ENCODE peak calls at places on chromosomes 11 and 22, in seven cellular contexts. M is psoas muscle, L is coronary artery, K is GM13976, H is GM12865, S is tibial artery, N is PC-3. X is an unnamed sample.

GRCh38 chr11:113270080-113270479 is 44.3 kb upstream of the TTC12 start:
- DNase-seq in M (no peak), L (no peak), K (no peak), H (no peak), S (no peak), N (no peak), X (no peak)

GRCh38 chr11:44624761-44625221 is 59.3 kb downstream of the CD82 start:
- DNase-seq in M (no peak), L (peak), K (peak), H (no peak), S (no peak), N (no peak), X (peak)

GRCh38 chr11:57668467-57668890 is 565 bp downstream of the ZDHHC5 start:
- DNase-seq in M (no peak), L (no peak), K (no peak), H (peak), S (no peak), N (peak), X (no peak)

GRCh38 chr11:61350803-61351202 is 10.9 kb downstream of the CYB561A3 start:
- DNase-seq in M (no peak), L (no peak), K (no peak), H (no peak), S (no peak), N (no peak), X (no peak)

GRCh38 chr11:61587541-61587941 is 6.7 kb upstream of the SYT7 start:
- DNase-seq in M (peak), L (no peak), K (no peak), H (no peak), S (no peak), N (peak), X (no peak)

GRCh38 chr22:45608763-45609180 is 62.9 kb upstream of the ATXN10 start:
- DNase-seq in M (no peak), L (no peak), K (no peak), H (no peak), S (no peak), N (peak), X (no peak)

GRCh38 chr11:95922536-95923440 is 1.1 kb downstream of the MTMR2 start:
- DNase-seq in M (no peak), L (no peak), K (no peak), H (no peak), S (no peak), N (peak), X (no peak)

GRCh38 chr11:135073870-135074269 is 661.8 kb upstream of the B3GAT1 start:
- DNase-seq in M (no peak), L (no peak), K (no peak), H (no peak), S (no peak), N (no peak), X (no peak)

GRCh38 chr22:30880181-30880601 is 88.4 kb downstream of the MORC2 start:
- DNase-seq in M (no peak), L (no peak), K (no peak), H (no peak), S (no peak), N (no peak), X (no peak)

GRCh38 chr11:110830344-110831141 is 118.3 kb upstream of the ARHGAP20 start:
- DNase-seq in M (no peak), L (no peak), K (no peak), H (no peak), S (no peak), N (no peak), X (no peak)

GRCh38 chr22:19480173-19480568 is 451 bp downstream of the CDC45 start:
- DNase-seq in M (no peak), L (no peak), K (no peak), H (no peak), S (no peak), N (no peak), X (no peak)

GRCh38 chr11:119907934-119908760 is 179.1 kb upstream of the NECTIN1 start:
- DNase-seq in M (no peak), L (no peak), K (no peak), H (no peak), S (no peak), N (no peak), X (no peak)

GRCh38 chr11:36153581-36153980 is 135.6 kb downstream of the COMMD9 start:
- DNase-seq in M (no peak), L (no peak), K (no peak), H (no peak), S (no peak), N (no peak), X (no peak)

GRCh38 chr22:36156515-36157419 is 3.8 kb downstream of the APOL3 start:
- DNase-seq in M (peak), L (peak), K (peak), H (peak), S (peak), N (peak), X (no peak)

GRCh38 chr11:92424281-92424680 is 199.7 kb downstream of the FAT3 start:
- DNase-seq in M (no peak), L (no peak), K (no peak), H (no peak), S (no peak), N (no peak), X (no peak)

GRCh38 chr11:57504511-57504910 is 11.0 kb downstream of the SLC43A1 start:
- DNase-seq in M (no peak), L (no peak), K (peak), H (no peak), S (no peak), N (no peak), X (no peak)

GRCh38 chr11:57568330-57568766 is 876 bp upstream of the UBE2L6 start:
- DNase-seq in M (no peak), L (no peak), K (no peak), H (peak), S (peak), N (peak), X (no peak)

GRCh38 chr11:13486926-13487660 is 8.7 kb downstream of the PTH start:
- DNase-seq in M (no peak), L (no peak), K (peak), H (peak), S (no peak), N (no peak), X (no peak)

GRCh38 chr22:23504522-23504921 is 75.6 kb downstream of the IGLL1 start:
- DNase-seq in M (peak), L (no peak), K (no peak), H (no peak), S (no peak), N (no peak), X (no peak)

GRCh38 chr22:26235792-26236191 is 66.5 kb downstream of the SEZ6L start:
- DNase-seq in M (peak), L (no peak), K (no peak), H (no peak), S (no peak), N (no peak), X (no peak)

GRCh38 chr22:49760280-49760629 is 67.4 kb downstream of the BRD1 start:
- DNase-seq in M (no peak), L (no peak), K (no peak), H (peak), S (no peak), N (no peak), X (no peak)

GRCh38 chr11:18203723-18204122 is 31.1 kb downstream of the MRGPRX4 start:
- DNase-seq in M (no peak), L (no peak), K (peak), H (peak), S (no peak), N (peak), X (no peak)

GRCh38 chr11:66068923-66069714 is 953 bp upstream of the PACS1 start:
- DNase-seq in M (no peak), L (no peak), K (peak), H (peak), S (peak), N (peak), X (peak)

GRCh38 chr11:43992834-43993637 is 50.6 kb downstream of the C11orf96 start:
- DNase-seq in M (no peak), L (no peak), K (no peak), H (peak), S (no peak), N (no peak), X (no peak)

GRCh38 chr11:60378359-60378758 is at the start of gene MS4A7:
- DNase-seq in M (peak), L (no peak), K (peak), H (peak), S (peak), N (peak), X (no peak)

GRCh38 chr11:565921-566509 is 5.2 kb downstream of the RASSF7 start:
- DNase-seq in M (no peak), L (no peak), K (no peak), H (no peak), S (no peak), N (no peak), X (no peak)

GRCh38 chr11:132312616-132313210 is 942.3 kb downstream of the NTM start:
- DNase-seq in M (no peak), L (no peak), K (peak), H (peak), S (no peak), N (no peak), X (no peak)

GRCh38 chr11:122107045-122107444 is 9.0 kb downstream of the BLID start:
- DNase-seq in M (no peak), L (no peak), K (no peak), H (no peak), S (no peak), N (no peak), X (no peak)

GRCh38 chr22:37381489-37381888 is 45.8 kb downstream of the ELFN2 start:
- DNase-seq in M (no peak), L (no peak), K (no peak), H (no peak), S (no peak), N (no peak), X (no peak)

GRCh38 chr22:35921777-35922176 is 106.8 kb downstream of the RBFOX2 start:
- DNase-seq in M (peak), L (no peak), K (peak), H (peak), S (peak), N (peak), X (peak)

GRCh38 chr22:31346255-31346732 is at the start of gene PATZ1:
- DNase-seq in M (peak), L (no peak), K (peak), H (peak), S (peak), N (peak), X (peak)

GRCh38 chr11:10450451-10451398 is 4.3 kb upstream of the AMPD3 start:
- DNase-seq in M (peak), L (no peak), K (peak), H (peak), S (no peak), N (peak), X (no peak)

GRCh38 chr11:123173856-123174186 is 21.2 kb downstream of the CLMP start:
- DNase-seq in M (no peak), L (no peak), K (no peak), H (no peak), S (no peak), N (no peak), X (no peak)

GRCh38 chr11:71240865-71241691 is 11.3 kb downstream of the SHANK2 start:
- DNase-seq in M (peak), L (peak), K (no peak), H (peak), S (peak), N (no peak), X (peak)

GRCh38 chr11:35166369-35167360 is 27.7 kb downstream of the CD44 start:
- DNase-seq in M (no peak), L (no peak), K (no peak), H (no peak), S (peak), N (peak), X (peak)

GRCh38 chr11:125394306-125394705 is 101.8 kb downstream of the FEZ1 start:
- DNase-seq in M (no peak), L (no peak), K (no peak), H (no peak), S (no peak), N (no peak), X (no peak)

GRCh38 chr11:125389339-125390166 is 106.5 kb downstream of the FEZ1 start:
- DNase-seq in M (no peak), L (no peak), K (no peak), H (no peak), S (no peak), N (no peak), X (no peak)

GRCh38 chr11:125390949-125391348 is 105.1 kb downstream of the FEZ1 start:
- DNase-seq in M (no peak), L (no peak), K (no peak), H (no peak), S (no peak), N (no peak), X (no peak)

GRCh38 chr11:125397421-125397820 is 98.6 kb downstream of the FEZ1 start:
- DNase-seq in M (no peak), L (no peak), K (no peak), H (no peak), S (no peak), N (no peak), X (no peak)

DNA sequence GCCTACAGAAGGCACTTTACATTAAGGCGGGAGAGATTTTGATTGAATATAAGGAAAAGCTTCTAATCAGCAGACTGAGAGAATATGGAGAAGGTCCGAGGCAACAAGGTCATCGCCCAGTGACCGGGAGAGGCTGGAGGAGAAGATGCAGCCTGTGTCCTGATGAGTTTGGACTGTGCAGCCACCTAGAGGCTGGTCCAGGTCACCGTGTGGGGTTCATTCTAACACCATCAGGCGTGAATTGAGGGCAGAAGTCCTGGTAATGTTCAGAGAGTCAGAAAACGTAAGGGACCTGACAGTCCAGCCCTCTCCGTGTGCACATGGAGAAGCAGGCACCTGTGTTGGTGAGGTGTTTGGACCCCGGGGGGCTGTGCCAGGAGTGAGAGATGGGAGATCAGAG is 102.7 kb downstream of the FEZ1 start:
- DNase-seq in M (no peak), L (no peak), K (no peak), H (no peak), S (no peak), N (no peak), X (no peak)
- TF ChIP-seq CTCF in M (no peak), L (no peak), K (no peak), H (peak), S (no peak), N (peak), X (no peak)

DNA sequence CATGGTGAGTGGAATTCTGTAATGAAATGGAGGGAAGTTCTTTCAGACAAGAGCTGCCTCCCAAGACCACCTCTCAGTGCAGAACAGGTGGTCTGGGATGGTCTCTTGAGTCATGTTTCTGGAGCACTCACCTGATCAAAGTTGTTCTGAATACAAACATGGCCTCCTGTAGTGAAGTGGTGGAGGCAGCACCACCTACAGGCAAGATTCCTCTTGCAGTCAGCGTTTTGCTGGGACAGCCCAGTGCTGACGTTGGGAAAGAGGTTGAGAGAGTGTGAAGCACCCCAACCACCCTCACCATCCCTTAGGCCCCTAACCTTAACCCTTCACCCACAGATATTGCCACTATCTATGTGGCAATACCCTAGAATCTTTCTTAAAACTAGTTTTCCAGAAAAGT is 371.4 kb downstream of the CADM1 start:
- DNase-seq in M (no peak), L (no peak), K (peak), H (peak), S (no peak), N (no peak), X (no peak)
- TF ChIP-seq CTCF in M (peak), L (no peak), K (peak), H (peak), S (no peak), N (no peak), X (no peak)

DNA sequence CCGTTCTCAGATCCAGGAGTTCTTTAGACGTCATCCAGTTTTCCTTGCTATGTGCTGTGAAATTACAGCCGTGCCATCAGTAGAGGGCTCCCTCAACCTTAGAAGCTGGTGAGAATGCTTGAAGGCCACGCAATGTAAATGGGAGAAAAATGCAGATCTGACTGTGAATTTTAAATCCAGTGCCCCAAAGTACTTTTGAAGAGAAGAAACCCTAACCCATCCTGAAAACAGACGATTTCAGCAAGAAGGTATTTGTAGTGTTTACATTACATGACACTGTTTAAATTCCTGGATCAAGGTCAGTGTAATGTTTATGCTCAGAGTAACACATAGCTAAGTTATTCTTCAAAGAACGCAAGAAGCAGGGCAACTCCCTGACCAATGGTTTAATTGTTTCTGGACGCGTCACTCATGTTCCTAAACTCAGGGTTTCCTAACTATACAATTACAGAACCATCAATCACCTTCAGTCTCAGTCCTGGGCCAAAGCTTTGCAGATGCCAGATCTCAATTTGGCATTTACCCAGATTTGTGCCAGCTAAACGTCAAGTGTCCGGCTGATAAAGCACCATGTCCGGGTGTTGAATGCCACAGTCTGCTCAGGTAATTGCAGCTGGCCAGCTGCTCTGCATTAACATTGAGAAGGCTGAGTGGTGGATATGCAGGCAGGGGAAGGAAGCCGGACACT is 38.2 kb downstream of the ADAMTS8 start:
- DNase-seq in M (no peak), L (no peak), K (no peak), H (no peak), S (no peak), N (peak), X (no peak)
- TF ChIP-seq CTCF in M (peak), L (no peak), K (no peak), H (no peak), S (peak), N (peak), X (peak)

DNA sequence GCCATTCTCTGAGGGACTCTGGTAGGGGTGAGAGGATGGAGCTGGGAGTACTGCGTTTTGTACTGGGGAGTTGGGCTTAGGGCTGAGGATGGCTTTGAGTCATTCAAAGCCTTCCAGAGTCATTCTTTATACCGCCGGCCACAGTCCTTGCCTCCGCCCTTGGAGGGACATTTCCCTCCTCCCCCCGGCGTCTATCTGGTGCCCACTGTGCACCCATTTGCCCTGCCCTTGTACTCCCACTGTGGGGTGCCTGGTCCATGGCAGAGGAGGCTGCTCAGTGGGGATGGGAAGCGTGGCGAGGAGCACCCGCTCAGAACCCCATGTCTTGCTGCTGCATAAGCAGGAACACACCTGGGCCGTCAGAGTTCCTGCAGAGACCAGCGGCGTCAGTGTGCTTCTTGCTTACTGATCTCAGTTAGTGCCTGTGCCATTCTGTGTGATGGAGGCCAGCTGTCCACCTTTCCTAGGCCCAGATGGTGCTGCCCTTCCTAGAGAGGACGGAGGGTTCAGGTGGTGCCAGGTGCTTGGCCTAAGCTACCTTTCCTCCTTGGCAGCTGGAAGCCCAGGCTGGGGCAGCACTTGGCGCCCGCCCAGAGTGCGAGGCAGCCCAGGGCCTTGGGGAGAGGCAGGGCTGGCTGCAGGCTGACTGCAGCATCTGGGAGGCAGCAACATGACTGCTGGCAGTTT is 23.3 kb upstream of the TMEM191C start:
- DNase-seq in M (no peak), L (peak), K (no peak), H (no peak), S (peak), N (no peak), X (peak)
- TF ChIP-seq CTCF in M (no peak), L (no peak), K (no peak), H (no peak), S (no peak), N (no peak), X (no peak)

GRCh38 chr11:46410021-46410420 is 18.4 kb upstream of the CHRM4 start:
- DNase-seq in M (no peak), L (no peak), K (no peak), H (no peak), S (no peak), N (no peak), X (no peak)
- TF ChIP-seq CTCF in M (no peak), L (no peak), K (peak), H (no peak), S (no peak), N (peak), X (no peak)

DNA sequence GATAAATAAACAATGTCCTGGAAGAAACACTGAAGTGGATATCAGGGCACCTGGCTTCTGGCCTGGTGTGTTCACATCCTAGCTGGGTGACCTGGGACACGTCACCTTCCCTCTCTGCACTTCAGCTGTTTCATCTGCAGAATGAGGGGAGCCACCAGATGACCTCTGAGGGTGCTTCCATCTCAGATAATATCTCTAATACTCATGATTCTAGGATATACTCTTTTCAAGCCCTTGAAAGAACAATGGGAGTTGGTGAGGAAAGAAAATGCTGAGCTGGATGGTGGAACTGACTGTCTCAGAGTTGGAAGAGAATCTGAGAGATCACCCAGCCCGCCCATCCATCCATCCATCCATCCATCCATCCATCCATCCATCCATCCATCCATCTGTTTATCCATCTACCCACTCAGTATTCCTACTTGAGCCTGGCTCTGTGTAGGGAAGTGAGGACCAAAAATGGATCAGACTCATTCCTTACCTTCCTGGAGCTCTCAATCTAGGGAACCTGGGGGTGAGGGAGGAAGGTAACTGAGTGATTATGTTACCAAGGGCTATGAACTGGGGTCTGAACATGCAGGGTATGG is 28.2 kb upstream of the LIPT2 start:
- DNase-seq in M (no peak), L (no peak), K (no peak), H (no peak), S (no peak), N (no peak), X (no peak)
- TF ChIP-seq CTCF in M (no peak), L (no peak), K (no peak), H (no peak), S (no peak), N (no peak), X (no peak)

X was measured in osteocyte.